ENCODE peak calls at places on chromosomes 5 and 9, in ten cellular contexts. J is T1000; F is activated CD4-positive, alpha-beta T cell treated with anti-CD3 and anti-CD28 coated beads, Interleukin-2, amount 10 ng/mL, durations not matched to agents 7 days and 5 days; V is NCI-H1092; M is stimulated activated CD4-positive, alpha-beta T cell treated with anti-CD3 and anti-CD28 coated beads, Interleukin-1b, Interleukin-23, amount 100 ng/mL, for 24 hours; S is lower leg skin; Q is HT1080; O is renal cortical epithelial cell; N is NCI-H1105; G is tibial artery. Y is an unnamed sample.

GRCh38 chr5:73321757-73322452 is 126.7 kb downstream of the FOXD1 start:
- DNase-seq in N (no peak), Q (peak), J (peak), V (no peak), M (no peak), S (no peak), O (peak), F (no peak), G (no peak), Y (peak)

GRCh38 chr5:95102080-95102479 is 182.8 kb downstream of the MCTP1 start:
- DNase-seq in J (no peak), N (no peak), Q (no peak), O (peak), G (no peak), V (peak), F (no peak), S (no peak), M (no peak), Y (no peak)

GRCh38 chr5:28896949-28897348 is 1858.6 kb upstream of the CDH9 start:
- DNase-seq in N (peak), G (no peak), F (no peak), J (no peak), Q (peak), O (no peak), M (no peak), S (no peak), V (no peak), Y (no peak)

GRCh38 chr5:169116961-169117461 is 183.9 kb downstream of the SLIT3 start:
- DNase-seq in S (peak), G (peak), N (no peak), O (no peak), F (no peak), M (no peak), V (no peak), J (no peak), Q (peak), Y (no peak)

GRCh38 chr5:173954671-173955605 is 34.0 kb upstream of the C5orf47 start:
- DNase-seq in S (no peak), F (no peak), J (no peak), Q (no peak), O (peak), G (no peak), M (no peak), N (no peak), V (no peak), Y (no peak)

GRCh38 chr5:126527892-126528291 is 67.1 kb downstream of the ALDH7A1 start:
- DNase-seq in N (no peak), V (no peak), J (no peak), F (no peak), O (no peak), Q (peak), G (no peak), S (no peak), M (no peak), Y (no peak)

GRCh38 chr5:1633605-1634336 is 110.0 kb upstream of the LPCAT1 start:
- DNase-seq in S (peak), N (peak), M (peak), F (peak), Q (no peak), G (peak), O (peak), J (no peak), V (peak), Y (peak)

GRCh38 chr9:99819123-99819483 is 2.6 kb upstream of the NR4A3 start:
- DNase-seq in F (no peak), G (no peak), V (no peak), O (no peak), N (no peak), J (no peak), Q (no peak), S (no peak), M (no peak), Y (no peak)

GRCh38 chr5:52690236-52690685 is 97.5 kb upstream of the ITGA1 start:
- DNase-seq in F (no peak), S (no peak), V (no peak), O (no peak), N (no peak), Q (no peak), M (no peak), J (no peak), G (no peak), Y (peak)

GRCh38 chr9:124541824-124542223 is 34.6 kb upstream of the NR5A1 start:
- DNase-seq in N (no peak), F (no peak), Q (no peak), M (no peak), G (no peak), O (no peak), J (no peak), V (no peak), S (no peak), Y (no peak)

GRCh38 chr5:143569213-143569663 is 165.8 kb upstream of the NR3C1 start:
- DNase-seq in O (peak), N (no peak), G (no peak), S (no peak), M (no peak), Q (no peak), V (no peak), J (no peak), F (no peak), Y (no peak)

GRCh38 chr5:124280044-124280443 is 466.4 kb downstream of the ZNF608 start:
- DNase-seq in N (no peak), M (no peak), S (no peak), V (no peak), Q (no peak), O (no peak), F (no peak), G (no peak), J (no peak), Y (no peak)

GRCh38 chr9:110526426-110526825 is 53.1 kb downstream of the SVEP1 start:
- DNase-seq in S (no peak), Q (peak), G (no peak), F (no peak), N (no peak), M (no peak), J (no peak), O (no peak), V (no peak), Y (peak)

Y was measured in GM03348.